ENCODE peak calls at places on chromosomes 5 and 9, in six cellular contexts. One of them, this sample, is unnamed.

GRCh38 chr9:116476935-116477381 is 210.1 kb upstream of the TRIM32 start:
- DNase-seq in Ammon's horn: peak; percentile 52
- DNase-seq in HS-5: no peak
- DNase-seq in choroid plexus epithelial cell: peak; percentile 18
- DNase-seq in GM19239: no peak
- DNase-seq in NCI-H1092: no peak
- DNase-seq in this sample: no peak

GRCh38 chr5:170632985-170633234 is 129.1 kb downstream of the KCNIP1 start:
- DNase-seq in HS-5: peak; percentile 10
- DNase-seq in NCI-H1092: no peak
- DNase-seq in choroid plexus epithelial cell: no peak
- DNase-seq in GM19239: peak; percentile 78
- DNase-seq in Ammon's horn: peak; percentile 70
- DNase-seq in this sample: no peak

GRCh38 chr5:9207820-9208418 is 338.0 kb downstream of the SEMA5A start:
- DNase-seq in NCI-H1092: peak; percentile 35
- DNase-seq in choroid plexus epithelial cell: peak; percentile 77
- DNase-seq in Ammon's horn: peak; percentile 71
- DNase-seq in HS-5: peak; percentile 63
- DNase-seq in GM19239: no peak
- DNase-seq in this sample: no peak

GRCh38 chr5:110977927-110978326 is 93.6 kb upstream of the TSLP start:
- DNase-seq in NCI-H1092: no peak
- DNase-seq in choroid plexus epithelial cell: peak; percentile 8
- DNase-seq in HS-5: no peak
- DNase-seq in Ammon's horn: no peak
- DNase-seq in GM19239: no peak
- DNase-seq in this sample: no peak

GRCh38 chr9:134396258-134396742 is 70.0 kb downstream of the RXRA start:
- DNase-seq in choroid plexus epithelial cell: no peak
- DNase-seq in NCI-H1092: no peak
- DNase-seq in HS-5: no peak
- DNase-seq in GM19239: peak; percentile 76
- DNase-seq in Ammon's horn: no peak
- DNase-seq in this sample: no peak

GRCh38 chr5:80269991-80270438 is 14.2 kb upstream of the SERINC5 start:
- DNase-seq in HS-5: no peak
- DNase-seq in NCI-H1092: no peak
- DNase-seq in Ammon's horn: no peak
- DNase-seq in choroid plexus epithelial cell: no peak
- DNase-seq in GM19239: no peak
- DNase-seq in this sample: no peak

GRCh38 chr9:128735373-128735772 is 11.4 kb upstream of the ZDHHC12 start:
- DNase-seq in HS-5: no peak
- DNase-seq in Ammon's horn: peak; percentile 66
- DNase-seq in GM19239: no peak
- DNase-seq in NCI-H1092: no peak
- DNase-seq in choroid plexus epithelial cell: no peak
- DNase-seq in this sample: no peak

GRCh38 chr9:93013856-93014582 is 44.5 kb upstream of the SUSD3 start:
- DNase-seq in choroid plexus epithelial cell: peak; percentile 8
- DNase-seq in GM19239: no peak
- DNase-seq in HS-5: no peak
- DNase-seq in NCI-H1092: no peak
- DNase-seq in Ammon's horn: no peak
- DNase-seq in this sample: no peak

GRCh38 chr5:77029376-77029885 is 773 bp upstream of the AGGF1 start:
- DNase-seq in NCI-H1092: no peak
- DNase-seq in choroid plexus epithelial cell: no peak
- DNase-seq in HS-5: no peak
- DNase-seq in GM19239: no peak
- DNase-seq in Ammon's horn: no peak
- DNase-seq in this sample: no peak

GRCh38 chr5:16881253-16881652 is 54.8 kb downstream of the MYO10 start:
- DNase-seq in Ammon's horn: no peak
- DNase-seq in choroid plexus epithelial cell: no peak
- DNase-seq in GM19239: no peak
- DNase-seq in HS-5: no peak
- DNase-seq in NCI-H1092: no peak
- DNase-seq in this sample: no peak

GRCh38 chr9:21995652-21996275 is 1.2 kb downstream of the CDKN2B-AS1 start:
- DNase-seq in NCI-H1092: peak; percentile 55
- DNase-seq in HS-5: no peak
- DNase-seq in Ammon's horn: peak; percentile 29
- DNase-seq in choroid plexus epithelial cell: peak; percentile 74
- DNase-seq in GM19239: no peak
- DNase-seq in this sample: no peak

GRCh38 chr9:123368481-123369153 is 12.6 kb downstream of the CRB2 start:
- DNase-seq in GM19239: no peak
- DNase-seq in choroid plexus epithelial cell: no peak
- DNase-seq in NCI-H1092: no peak
- DNase-seq in Ammon's horn: peak; percentile 86
- DNase-seq in HS-5: no peak
- DNase-seq in this sample: no peak

GRCh38 chr9:2567922-2568321 is 53.7 kb upstream of the VLDLR start:
- DNase-seq in HS-5: no peak
- DNase-seq in choroid plexus epithelial cell: no peak
- DNase-seq in NCI-H1092: no peak
- DNase-seq in Ammon's horn: no peak
- DNase-seq in GM19239: no peak
- DNase-seq in this sample: no peak

GRCh38 chr5:132557425-132557805 is 638 bp downstream of the RAD50 start:
- DNase-seq in HS-5: peak; percentile 10
- DNase-seq in GM19239: peak; percentile 12
- DNase-seq in choroid plexus epithelial cell: peak; percentile 33
- DNase-seq in Ammon's horn: peak; percentile 21
- DNase-seq in NCI-H1092: no peak
- DNase-seq in this sample: no peak

GRCh38 chr5:73450672-73451217 is 2.2 kb upstream of the FOXD1 start:
- DNase-seq in Ammon's horn: no peak
- DNase-seq in GM19239: no peak
- DNase-seq in HS-5: no peak
- DNase-seq in choroid plexus epithelial cell: peak; percentile 49
- DNase-seq in NCI-H1092: no peak
- DNase-seq in this sample: no peak

GRCh38 chr9:108412755-108413154 is 443.0 kb downstream of the ACTL7B start:
- DNase-seq in Ammon's horn: no peak
- DNase-seq in GM19239: no peak
- DNase-seq in NCI-H1092: no peak
- DNase-seq in HS-5: no peak
- DNase-seq in choroid plexus epithelial cell: peak; percentile 10
- DNase-seq in this sample: no peak

GRCh38 chr5:36492998-36493655 is 113.3 kb upstream of the SLC1A3 start:
- DNase-seq in NCI-H1092: no peak
- DNase-seq in GM19239: no peak
- DNase-seq in Ammon's horn: no peak
- DNase-seq in choroid plexus epithelial cell: peak; percentile 28
- DNase-seq in HS-5: peak; percentile 60
- DNase-seq in this sample: peak; percentile 44

GRCh38 chr5:10663531-10664183 is 97.4 kb downstream of the DAP start:
- DNase-seq in NCI-H1092: peak; percentile 84
- DNase-seq in HS-5: no peak
- DNase-seq in GM19239: no peak
- DNase-seq in Ammon's horn: peak; percentile 48
- DNase-seq in choroid plexus epithelial cell: peak; percentile 55
- DNase-seq in this sample: peak; percentile 23

GRCh38 chr5:137096149-137097103 is 402.7 kb downstream of the SPOCK1 start:
- DNase-seq in choroid plexus epithelial cell: no peak
- DNase-seq in HS-5: no peak
- DNase-seq in Ammon's horn: no peak
- DNase-seq in NCI-H1092: no peak
- DNase-seq in GM19239: no peak
- DNase-seq in this sample: no peak

GRCh38 chr5:157689942-157690689 is 18.8 kb downstream of the C5orf52 start:
- DNase-seq in NCI-H1092: no peak
- DNase-seq in Ammon's horn: no peak
- DNase-seq in choroid plexus epithelial cell: peak; percentile 7
- DNase-seq in HS-5: no peak
- DNase-seq in GM19239: no peak
- DNase-seq in this sample: no peak

GRCh38 chr5:110951373-110951791 is 120.1 kb upstream of the TSLP start:
- DNase-seq in GM19239: no peak
- DNase-seq in NCI-H1092: no peak
- DNase-seq in choroid plexus epithelial cell: peak; percentile 46
- DNase-seq in Ammon's horn: no peak
- DNase-seq in HS-5: no peak
- DNase-seq in this sample: peak; percentile 44

GRCh38 chr9:136844766-136845464 is 2.6 kb downstream of the AJM1 start:
- DNase-seq in choroid plexus epithelial cell: no peak
- DNase-seq in HS-5: no peak
- DNase-seq in NCI-H1092: no peak
- DNase-seq in GM19239: no peak
- DNase-seq in Ammon's horn: no peak
- DNase-seq in this sample: no peak

GRCh38 chr5:86617309-86617755 is 409 bp upstream of the COX7C start:
- DNase-seq in GM19239: no peak
- DNase-seq in Ammon's horn: no peak
- DNase-seq in HS-5: no peak
- DNase-seq in NCI-H1092: no peak
- DNase-seq in choroid plexus epithelial cell: no peak
- DNase-seq in this sample: no peak

GRCh38 chr5:40984884-40985283 is 75.6 kb downstream of the C7 start:
- DNase-seq in HS-5: peak; percentile 60
- DNase-seq in Ammon's horn: no peak
- DNase-seq in choroid plexus epithelial cell: peak; percentile 86
- DNase-seq in GM19239: no peak
- DNase-seq in NCI-H1092: no peak
- DNase-seq in this sample: no peak

GRCh38 chr9:95044731-95045508 is 272.6 kb downstream of the FANCC start:
- DNase-seq in Ammon's horn: no peak
- DNase-seq in choroid plexus epithelial cell: no peak
- DNase-seq in NCI-H1092: no peak
- DNase-seq in GM19239: no peak
- DNase-seq in HS-5: no peak
- DNase-seq in this sample: no peak

GRCh38 chr5:17367256-17367845 is 130.7 kb upstream of the TAF11L2 start:
- DNase-seq in choroid plexus epithelial cell: no peak
- DNase-seq in NCI-H1092: no peak
- DNase-seq in GM19239: no peak
- DNase-seq in HS-5: no peak
- DNase-seq in Ammon's horn: no peak
- DNase-seq in this sample: no peak

GRCh38 chr9:91221332-91221731 is 140.4 kb downstream of the AUH start:
- DNase-seq in choroid plexus epithelial cell: peak; percentile 84
- DNase-seq in GM19239: no peak
- DNase-seq in Ammon's horn: no peak
- DNase-seq in HS-5: no peak
- DNase-seq in NCI-H1092: no peak
- DNase-seq in this sample: no peak

GRCh38 chr5:80706835-80707447 is 52.2 kb upstream of the DHFR start:
- DNase-seq in NCI-H1092: no peak
- DNase-seq in GM19239: no peak
- DNase-seq in Ammon's horn: no peak
- DNase-seq in choroid plexus epithelial cell: no peak
- DNase-seq in HS-5: no peak
- DNase-seq in this sample: no peak

This sample was measured in epithelial cell of proximal tubule.